ENCODE peak calls at places on chromosome 5, in four cellular contexts. D, V, Q and P are unnamed samples.

GRCh38 chr5:53490747-53491146 is 10.3 kb downstream of the FST start:
- DNase-seq in V (no peak), Q (peak; percentile 87), D (peak; percentile 90), P (no peak)

GRCh38 chr5:157718529-157718928 is 12.7 kb upstream of the THG1L start:
- DNase-seq in D (peak; percentile 73), Q (peak; percentile 77), V (peak; percentile 35), P (peak; percentile 39)

GRCh38 chr5:177446184-177447065 is at the start of gene PRR7:
- DNase-seq in V (peak; percentile 73), Q (peak; percentile 64), D (peak; percentile 88), P (peak; percentile 77)

GRCh38 chr5:179265529-179266290 is 79.6 kb downstream of the ADAMTS2 start:
- DNase-seq in D (peak; percentile 100), Q (peak; percentile 99), V (no peak), P (no peak)

GRCh38 chr5:120062515-120062917 is 401.6 kb upstream of the PRR16 start:
- DNase-seq in V (no peak), Q (peak; percentile 61), D (peak; percentile 31), P (no peak)

GRCh38 chr5:9540791-9541190 is 5.1 kb downstream of the SEMA5A start:
- DNase-seq in V (no peak), D (peak; percentile 40), Q (peak; percentile 72), P (no peak)

GRCh38 chr5:133996683-133997252 is 8.0 kb downstream of the VDAC1 start:
- DNase-seq in D (no peak), V (peak; percentile 31), Q (no peak), P (no peak)

GRCh38 chr5:1563617-1564181 is 39.9 kb upstream of the LPCAT1 start:
- DNase-seq in Q (no peak), D (no peak), V (no peak), P (no peak)

GRCh38 chr5:158014367-158014766 is 155.4 kb upstream of the CLINT1 start:
- DNase-seq in D (peak; percentile 33), V (no peak), Q (no peak), P (no peak)

DNA sequence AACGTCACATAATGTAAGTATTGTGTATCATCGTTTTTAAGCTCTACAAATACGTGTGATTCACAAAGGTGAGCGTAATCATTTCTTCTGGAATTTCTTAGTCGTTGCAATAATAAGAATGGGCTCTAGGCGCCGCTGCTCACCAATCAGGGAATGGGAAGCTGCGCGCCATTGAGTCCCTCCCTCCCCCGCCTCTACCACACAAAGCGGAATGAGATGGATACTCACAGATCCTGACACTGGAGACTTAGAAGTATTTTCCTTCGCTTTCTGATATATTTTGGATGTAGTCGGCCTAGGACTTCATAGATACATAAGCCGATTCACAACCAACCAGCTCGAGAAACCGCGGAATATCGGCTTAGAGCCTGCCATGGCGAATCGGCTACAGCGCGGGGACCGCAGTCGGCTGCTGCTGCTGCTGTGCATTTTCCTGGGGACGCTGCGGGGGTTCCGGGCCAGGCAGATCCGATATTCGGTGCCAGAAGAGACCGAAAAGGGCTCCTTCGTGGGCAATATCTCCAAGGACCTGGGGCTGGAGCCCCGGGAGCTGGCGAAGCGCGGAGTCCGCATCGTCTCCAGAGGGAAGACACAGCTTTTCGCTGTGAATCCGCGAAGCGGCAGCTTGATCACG is at the start of gene PCDHGA11:
- DNase-seq in Q (peak; percentile 63), V (peak; percentile 28), D (peak; percentile 88), P (peak; percentile 66)
- H3K4me3 ChIP-seq in Q (peak within 1 kb of the TSS; percentile 54), V (no peak within 1 kb of the TSS), D (peak within 1 kb of the TSS; percentile 80), P (peak within 1 kb of the TSS; percentile 75)

GRCh38 chr5:92561362-92562006 is 1019.5 kb downstream of the NR2F1-AS1 start:
- DNase-seq in V (no peak), D (peak; percentile 59), Q (peak; percentile 30), P (no peak)

GRCh38 chr5:92562065-92562464 is 1019.0 kb downstream of the NR2F1-AS1 start:
- DNase-seq in Q (peak; percentile 19), D (peak; percentile 13), V (no peak), P (no peak)

GRCh38 chr5:92559743-92560142 is 1021.3 kb downstream of the NR2F1-AS1 start:
- DNase-seq in D (peak; percentile 46), V (no peak), Q (peak; percentile 36), P (no peak)

GRCh38 chr5:92559331-92559730 is 1021.7 kb downstream of the NR2F1-AS1 start:
- DNase-seq in D (no peak), V (no peak), Q (no peak), P (no peak)

DNA sequence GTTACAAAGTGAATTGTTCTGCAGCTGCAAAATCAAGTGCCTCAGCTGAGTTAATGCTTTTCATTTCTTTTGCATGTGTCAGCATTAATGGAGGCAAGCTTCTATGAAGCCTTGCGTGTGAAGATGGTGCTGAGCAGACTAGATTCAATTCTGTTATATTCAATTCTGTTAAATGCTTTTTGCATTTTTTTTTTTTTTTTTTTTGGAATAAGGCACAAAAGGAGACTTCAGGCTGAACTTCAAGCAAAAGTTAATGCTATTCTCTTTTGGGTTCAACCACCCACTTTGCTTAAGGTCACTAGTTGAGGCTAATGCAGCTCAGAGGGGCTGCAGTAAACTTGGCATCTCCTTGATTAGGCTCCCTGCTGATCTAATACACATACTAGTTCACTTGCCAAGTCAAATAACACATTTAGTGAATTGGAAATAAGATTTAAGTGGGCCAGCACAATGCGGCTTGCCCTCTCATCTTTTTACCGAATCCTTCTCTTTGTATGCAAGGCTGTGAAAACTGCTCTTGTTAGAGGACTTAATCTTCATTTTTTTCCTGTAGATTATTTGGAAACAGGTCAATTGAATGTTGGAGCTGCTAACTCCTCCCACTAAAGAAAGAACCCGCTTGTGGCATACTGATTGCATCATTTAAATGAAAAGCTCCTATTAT is 1020.2 kb downstream of the NR2F1-AS1 start:
- DNase-seq in V (no peak), Q (peak; percentile 59), D (peak; percentile 82), P (no peak)
- H2AFZ ChIP-seq in V (no peak overlapping the region), Q (no peak overlapping the region), D (peak overlapping the region; percentile 59), P (no peak overlapping the region)

DNA sequence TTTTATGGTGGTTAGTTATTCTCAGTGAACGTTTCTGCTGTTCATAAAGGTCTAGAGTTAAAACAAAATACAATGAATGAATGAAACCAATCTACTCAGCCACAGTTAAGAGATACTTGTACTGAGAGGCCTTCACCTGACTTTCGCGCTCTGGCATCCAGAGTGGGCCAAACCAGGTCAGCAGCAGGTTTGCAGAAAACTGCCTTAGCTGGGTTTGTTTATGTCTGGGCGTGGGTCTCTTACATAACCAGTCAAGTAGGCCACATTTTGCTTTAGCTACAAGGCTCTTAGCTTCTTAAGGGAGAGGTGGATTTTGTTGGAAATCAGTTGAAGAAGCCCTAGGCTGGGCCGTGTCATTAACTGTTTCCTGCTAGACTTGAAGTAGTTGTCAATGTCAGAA is 200.3 kb downstream of the ARHGEF28 start:
- DNase-seq in Q (no peak), V (no peak), D (peak; percentile 15), P (no peak)
- H3K9ac ChIP-seq in Q (peak overlapping the region; percentile 38), V (no peak overlapping the region), D (peak overlapping the region; percentile 56), P (no peak overlapping the region)

GRCh38 chr5:93611510-93611899 is 28.5 kb downstream of the NR2F1 start:
- DNase-seq in V (no peak), Q (no peak), D (no peak), P (no peak)

GRCh38 chr5:93610581-93611167 is 27.7 kb downstream of the NR2F1 start:
- DNase-seq in D (no peak), Q (no peak), V (no peak), P (no peak)

GRCh38 chr5:93609756-93610155 is 26.7 kb downstream of the NR2F1 start:
- DNase-seq in D (no peak), Q (no peak), V (no peak), P (no peak)

GRCh38 chr5:93607367-93608258 is 24.6 kb downstream of the NR2F1 start:
- DNase-seq in Q (peak; percentile 89), D (peak; percentile 74), V (peak; percentile 26), P (peak; percentile 59)

GRCh38 chr5:93611900-93612898 is 29.2 kb downstream of the NR2F1 start:
- DNase-seq in V (no peak), Q (peak; percentile 43), D (peak; percentile 36), P (no peak)
- H3K4me3 ChIP-seq in V (no peak overlapping the region), Q (peak overlapping the region; percentile 43), D (no peak overlapping the region), P (no peak overlapping the region)

DNA sequence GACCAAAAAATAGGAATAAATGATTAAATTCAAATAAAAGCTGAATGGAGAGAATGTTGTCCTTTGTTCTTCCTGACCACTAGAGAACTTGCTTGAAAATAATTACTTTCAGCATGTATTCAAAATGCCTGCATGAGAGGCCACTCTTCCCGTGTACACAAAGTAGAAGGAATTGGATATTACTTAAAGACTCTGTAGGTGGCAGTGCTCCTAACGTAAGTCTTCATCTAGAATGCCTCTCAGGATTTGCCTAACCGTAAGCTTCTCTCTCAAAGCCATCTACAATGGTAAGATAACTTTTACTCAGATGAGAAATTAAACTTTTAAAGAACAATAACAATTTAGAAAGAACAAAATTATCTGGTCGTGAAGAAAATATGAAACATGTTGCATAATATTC is 620.0 kb upstream of the CCNG1 start:
- DNase-seq in D (no peak), V (no peak), Q (no peak), P (no peak)
- H2AFZ ChIP-seq in D (no peak overlapping the region), V (no peak overlapping the region), Q (no peak overlapping the region), P (no peak overlapping the region)